ENCODE peak calls at places on chromosomes 16 and 17, in eight cellular contexts. One of them, this sample, is unnamed.

GRCh38 chr17:80219013-80219776 is 938 bp downstream of the SGSH start:
- DNase-seq in neural progenitor cell: no peak
- DNase-seq in ascending aorta: peak
- DNase-seq in hepatocyte: peak
- DNase-seq in cardiac muscle cell: peak
- DNase-seq in ovary: peak
- DNase-seq in A549: peak
- DNase-seq in tibial nerve: peak
- DNase-seq in this sample: peak

GRCh38 chr17:81580481-81580880 is 28.3 kb upstream of the FAAP100 start:
- DNase-seq in neural progenitor cell: no peak
- DNase-seq in ascending aorta: no peak
- DNase-seq in hepatocyte: no peak
- DNase-seq in cardiac muscle cell: no peak
- DNase-seq in ovary: no peak
- DNase-seq in A549: no peak
- DNase-seq in tibial nerve: no peak
- DNase-seq in this sample: no peak

GRCh38 chr16:48459167-48459566 is 74.0 kb upstream of the SIAH1 start:
- DNase-seq in neural progenitor cell: no peak
- DNase-seq in ascending aorta: no peak
- DNase-seq in hepatocyte: no peak
- DNase-seq in cardiac muscle cell: no peak
- DNase-seq in ovary: no peak
- DNase-seq in A549: no peak
- DNase-seq in tibial nerve: no peak
- DNase-seq in this sample: no peak

GRCh38 chr16:53224932-53225533 is 170.2 kb downstream of the CHD9 start:
- DNase-seq in neural progenitor cell: no peak
- DNase-seq in ascending aorta: no peak
- DNase-seq in hepatocyte: no peak
- DNase-seq in cardiac muscle cell: no peak
- DNase-seq in ovary: no peak
- DNase-seq in A549: no peak
- DNase-seq in tibial nerve: no peak
- DNase-seq in this sample: no peak

GRCh38 chr17:57926723-57927047 is 28.5 kb downstream of the CUEDC1 start:
- DNase-seq in neural progenitor cell: no peak
- DNase-seq in ascending aorta: no peak
- DNase-seq in hepatocyte: no peak
- DNase-seq in cardiac muscle cell: no peak
- DNase-seq in ovary: no peak
- DNase-seq in A549: no peak
- DNase-seq in tibial nerve: no peak
- DNase-seq in this sample: no peak

GRCh38 chr17:71631483-71631882 is 489.3 kb upstream of the SOX9 start:
- DNase-seq in neural progenitor cell: no peak
- DNase-seq in ascending aorta: no peak
- DNase-seq in hepatocyte: no peak
- DNase-seq in cardiac muscle cell: no peak
- DNase-seq in ovary: no peak
- DNase-seq in A549: no peak
- DNase-seq in tibial nerve: no peak
- DNase-seq in this sample: no peak

GRCh38 chr16:21265104-21265825 is 12.8 kb downstream of the CRYM start:
- DNase-seq in neural progenitor cell: no peak
- DNase-seq in ascending aorta: peak
- DNase-seq in hepatocyte: no peak
- DNase-seq in cardiac muscle cell: no peak
- DNase-seq in ovary: no peak
- DNase-seq in A549: no peak
- DNase-seq in tibial nerve: no peak
- DNase-seq in this sample: no peak

GRCh38 chr16:11212819-11213196 is 43.2 kb downstream of the SOCS1 start:
- DNase-seq in neural progenitor cell: no peak
- DNase-seq in ascending aorta: no peak
- DNase-seq in hepatocyte: no peak
- DNase-seq in cardiac muscle cell: no peak
- DNase-seq in ovary: no peak
- DNase-seq in A549: no peak
- DNase-seq in tibial nerve: no peak
- DNase-seq in this sample: no peak

GRCh38 chr17:77543779-77544178 is 403.0 kb downstream of the SEC14L1 start:
- DNase-seq in neural progenitor cell: no peak
- DNase-seq in ascending aorta: no peak
- DNase-seq in hepatocyte: no peak
- DNase-seq in cardiac muscle cell: no peak
- DNase-seq in ovary: no peak
- DNase-seq in A549: no peak
- DNase-seq in tibial nerve: no peak
- DNase-seq in this sample: no peak

GRCh38 chr16:2792945-2793344 is 5.3 kb upstream of the PRSS41 start:
- DNase-seq in neural progenitor cell: no peak
- DNase-seq in ascending aorta: no peak
- DNase-seq in hepatocyte: no peak
- DNase-seq in cardiac muscle cell: no peak
- DNase-seq in ovary: no peak
- DNase-seq in A549: no peak
- DNase-seq in tibial nerve: no peak
- DNase-seq in this sample: no peak

GRCh38 chr16:278863-279366 is 1.5 kb upstream of the ARHGDIG start:
- DNase-seq in neural progenitor cell: peak
- DNase-seq in ascending aorta: no peak
- DNase-seq in hepatocyte: no peak
- DNase-seq in cardiac muscle cell: peak
- DNase-seq in ovary: no peak
- DNase-seq in A549: no peak
- DNase-seq in tibial nerve: no peak
- DNase-seq in this sample: no peak

GRCh38 chr17:73591278-73592078 is 52.8 kb downstream of the SDK2 start:
- DNase-seq in neural progenitor cell: no peak
- DNase-seq in ascending aorta: no peak
- DNase-seq in hepatocyte: no peak
- DNase-seq in cardiac muscle cell: no peak
- DNase-seq in ovary: no peak
- DNase-seq in A549: no peak
- DNase-seq in tibial nerve: no peak
- DNase-seq in this sample: no peak

GRCh38 chr17:36749493-36749892 is 148.1 kb downstream of the MRM1 start:
- DNase-seq in neural progenitor cell: no peak
- DNase-seq in ascending aorta: no peak
- DNase-seq in hepatocyte: no peak
- DNase-seq in cardiac muscle cell: no peak
- DNase-seq in ovary: no peak
- DNase-seq in A549: no peak
- DNase-seq in tibial nerve: no peak
- DNase-seq in this sample: no peak
- H3K27ac ChIP-seq in neural progenitor cell: no peak
- H3K27ac ChIP-seq in ascending aorta: no peak
- H3K27ac ChIP-seq in hepatocyte: no peak
- H3K27ac ChIP-seq in cardiac muscle cell: no peak
- H3K27ac ChIP-seq in ovary: no peak
- H3K27ac ChIP-seq in A549: no peak
- H3K27ac ChIP-seq in tibial nerve: no peak
- H3K27ac ChIP-seq in this sample: no peak

GRCh38 chr16:88442435-88442810 is 10.7 kb upstream of the ZFPM1 start:
- DNase-seq in neural progenitor cell: no peak
- DNase-seq in ascending aorta: no peak
- DNase-seq in hepatocyte: no peak
- DNase-seq in cardiac muscle cell: no peak
- DNase-seq in ovary: no peak
- DNase-seq in A549: no peak
- DNase-seq in tibial nerve: no peak
- DNase-seq in this sample: no peak
- TF ChIP-seq CTCF in neural progenitor cell: no peak
- TF ChIP-seq CTCF in ascending aorta: no peak
- TF ChIP-seq CTCF in hepatocyte: no peak
- TF ChIP-seq CTCF in cardiac muscle cell: no peak
- TF ChIP-seq CTCF in ovary: no peak
- TF ChIP-seq CTCF in A549: no peak
- TF ChIP-seq CTCF in tibial nerve: no peak
- TF ChIP-seq CTCF in this sample: no peak

DNA sequence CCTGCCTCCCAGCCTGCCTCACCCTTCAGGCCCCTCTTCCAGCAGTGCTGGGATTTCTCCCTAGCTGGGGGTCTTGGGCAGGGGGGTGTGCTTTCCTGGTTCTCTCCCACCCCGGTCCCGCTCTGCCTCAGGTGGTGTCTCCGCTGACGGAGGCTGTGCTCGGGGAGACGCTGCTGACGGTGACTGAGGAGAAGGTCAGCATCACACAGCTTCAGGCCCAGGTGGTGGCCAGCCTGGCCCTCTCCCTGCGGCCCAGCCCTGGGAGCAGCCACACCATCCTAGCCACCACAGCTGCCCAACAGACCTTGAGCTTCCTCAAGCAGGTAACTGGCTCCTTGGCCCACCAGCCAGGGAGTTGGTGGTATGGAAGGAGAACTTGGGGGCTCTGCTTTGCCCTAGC is 56.5 kb downstream of the TMEM132E start:
- DNase-seq in neural progenitor cell: no peak
- DNase-seq in ascending aorta: no peak
- DNase-seq in hepatocyte: no peak
- DNase-seq in cardiac muscle cell: no peak
- DNase-seq in ovary: no peak
- DNase-seq in A549: no peak
- DNase-seq in tibial nerve: no peak
- DNase-seq in this sample: no peak
- H3K4me3 ChIP-seq in neural progenitor cell: no peak
- H3K4me3 ChIP-seq in ascending aorta: no peak
- H3K4me3 ChIP-seq in hepatocyte: no peak
- H3K4me3 ChIP-seq in cardiac muscle cell: no peak
- H3K4me3 ChIP-seq in ovary: no peak
- H3K4me3 ChIP-seq in A549: no peak
- H3K4me3 ChIP-seq in tibial nerve: no peak
- H3K4me3 ChIP-seq in this sample: no peak

GRCh38 chr17:39889200-39889599 is 21.2 kb downstream of the ZPBP2 start:
- DNase-seq in neural progenitor cell: no peak
- DNase-seq in ascending aorta: no peak
- DNase-seq in hepatocyte: no peak
- DNase-seq in cardiac muscle cell: no peak
- DNase-seq in ovary: no peak
- DNase-seq in A549: no peak
- DNase-seq in tibial nerve: no peak
- DNase-seq in this sample: no peak
- H3K27ac ChIP-seq in neural progenitor cell: no peak
- H3K27ac ChIP-seq in ascending aorta: no peak
- H3K27ac ChIP-seq in hepatocyte: no peak
- H3K27ac ChIP-seq in cardiac muscle cell: no peak
- H3K27ac ChIP-seq in ovary: no peak
- H3K27ac ChIP-seq in A549: no peak
- H3K27ac ChIP-seq in tibial nerve: no peak
- H3K27ac ChIP-seq in this sample: no peak

GRCh38 chr16:1393613-1394176 is 20.8 kb downstream of the UNKL start:
- DNase-seq in neural progenitor cell: no peak
- DNase-seq in ascending aorta: no peak
- DNase-seq in hepatocyte: no peak
- DNase-seq in cardiac muscle cell: no peak
- DNase-seq in ovary: no peak
- DNase-seq in A549: no peak
- DNase-seq in tibial nerve: no peak
- DNase-seq in this sample: no peak
- TF ChIP-seq CTCF in neural progenitor cell: no peak
- TF ChIP-seq CTCF in ascending aorta: no peak
- TF ChIP-seq CTCF in hepatocyte: no peak
- TF ChIP-seq CTCF in cardiac muscle cell: no peak
- TF ChIP-seq CTCF in ovary: no peak
- TF ChIP-seq CTCF in A549: no peak
- TF ChIP-seq CTCF in tibial nerve: no peak
- TF ChIP-seq CTCF in this sample: no peak

GRCh38 chr16:28497861-28498599 is 3.6 kb downstream of the APOBR start:
- DNase-seq in neural progenitor cell: no peak
- DNase-seq in ascending aorta: no peak
- DNase-seq in hepatocyte: no peak
- DNase-seq in cardiac muscle cell: no peak
- DNase-seq in ovary: no peak
- DNase-seq in A549: no peak
- DNase-seq in tibial nerve: no peak
- DNase-seq in this sample: no peak

GRCh38 chr16:28502290-28502689 is 4.3 kb downstream of the IL27 start:
- DNase-seq in neural progenitor cell: no peak
- DNase-seq in ascending aorta: no peak
- DNase-seq in hepatocyte: no peak
- DNase-seq in cardiac muscle cell: no peak
- DNase-seq in ovary: no peak
- DNase-seq in A549: no peak
- DNase-seq in tibial nerve: no peak
- DNase-seq in this sample: no peak

GRCh38 chr16:28501258-28502232 is 5.1 kb downstream of the IL27 start:
- DNase-seq in neural progenitor cell: no peak
- DNase-seq in ascending aorta: no peak
- DNase-seq in hepatocyte: no peak
- DNase-seq in cardiac muscle cell: no peak
- DNase-seq in ovary: no peak
- DNase-seq in A549: no peak
- DNase-seq in tibial nerve: no peak
- DNase-seq in this sample: no peak

GRCh38 chr16:28498666-28499065 is 4.2 kb downstream of the APOBR start:
- DNase-seq in neural progenitor cell: no peak
- DNase-seq in ascending aorta: no peak
- DNase-seq in hepatocyte: no peak
- DNase-seq in cardiac muscle cell: no peak
- DNase-seq in ovary: no peak
- DNase-seq in A549: no peak
- DNase-seq in tibial nerve: no peak
- DNase-seq in this sample: no peak

GRCh38 chr16:28499854-28500253 is 5.4 kb downstream of the APOBR start:
- DNase-seq in neural progenitor cell: no peak
- DNase-seq in ascending aorta: no peak
- DNase-seq in hepatocyte: no peak
- DNase-seq in cardiac muscle cell: no peak
- DNase-seq in ovary: no peak
- DNase-seq in A549: no peak
- DNase-seq in tibial nerve: no peak
- DNase-seq in this sample: no peak
- H3K4me3 ChIP-seq in neural progenitor cell: no peak
- H3K4me3 ChIP-seq in ascending aorta: no peak
- H3K4me3 ChIP-seq in hepatocyte: no peak
- H3K4me3 ChIP-seq in cardiac muscle cell: no peak
- H3K4me3 ChIP-seq in ovary: no peak
- H3K4me3 ChIP-seq in A549: no peak
- H3K4me3 ChIP-seq in tibial nerve: no peak
- H3K4me3 ChIP-seq in this sample: no peak

GRCh38 chr16:68251812-68252211 is 6.6 kb downstream of the PLA2G15 start:
- DNase-seq in neural progenitor cell: no peak
- DNase-seq in ascending aorta: no peak
- DNase-seq in hepatocyte: no peak
- DNase-seq in cardiac muscle cell: peak
- DNase-seq in ovary: no peak
- DNase-seq in A549: no peak
- DNase-seq in tibial nerve: no peak
- DNase-seq in this sample: no peak
- H3K27ac ChIP-seq in neural progenitor cell: no peak
- H3K27ac ChIP-seq in ascending aorta: peak
- H3K27ac ChIP-seq in hepatocyte: no peak
- H3K27ac ChIP-seq in cardiac muscle cell: peak
- H3K27ac ChIP-seq in ovary: no peak
- H3K27ac ChIP-seq in A549: no peak
- H3K27ac ChIP-seq in tibial nerve: no peak
- H3K27ac ChIP-seq in this sample: no peak